ENCODE peak calls at places on chromosomes 4 and X, in seven cellular contexts. K is neural progenitor cell, S is fibroblast of pulmonary artery, U is Panc1, T is esophagus muscularis mucosa, O is osteocyte, G is astrocyte of the spinal cord. J is an unnamed sample.

GRCh38 chr4:38137080-38137479 is 176.9 kb downstream of the PTTG2 start:
- DNase-seq in S (no peak), G (no peak), T (no peak), K (no peak), O (no peak), U (no peak), J (no peak)

GRCh38 chr4:183588169-183588675 is 70.8 kb downstream of the RWDD4 start:
- DNase-seq in G (no peak), K (no peak), T (peak), U (no peak), S (peak), O (no peak), J (no peak)

GRCh38 chr4:8761824-8762205 is 109.8 kb downstream of the HMX1 start:
- DNase-seq in U (no peak), T (no peak), S (no peak), O (no peak), G (no peak), K (no peak), J (peak)

GRCh38 chr4:188596027-188596426 is 456.8 kb downstream of the TRIML1 start:
- DNase-seq in K (no peak), G (no peak), T (no peak), O (no peak), S (peak), U (no peak), J (no peak)

GRCh38 chr4:110621839-110622751 is 782 bp downstream of the PITX2 start:
- DNase-seq in O (no peak), T (no peak), S (no peak), U (no peak), K (peak), G (no peak), J (peak)

GRCh38 chr4:165874072-165874798 is 1.2 kb downstream of the TLL1 start:
- DNase-seq in K (peak), T (no peak), O (no peak), U (no peak), S (peak), G (peak), J (no peak)

GRCh38 chrX:104195489-104196084 is 29.3 kb downstream of the FAM199X start:
- DNase-seq in G (peak), K (peak), T (no peak), U (peak), S (peak), O (no peak), J (no peak)

GRCh38 chr4:84804126-84804525 is 162.4 kb downstream of the WDFY3 start:
- DNase-seq in S (peak), U (no peak), T (no peak), K (no peak), G (peak), O (no peak), J (no peak)

GRCh38 chr4:102675142-102675541 is 85.6 kb downstream of the MANBA start:
- DNase-seq in G (peak), U (no peak), T (no peak), S (peak), O (no peak), K (no peak), J (no peak)

GRCh38 chrX:24023972-24024664 is 2.9 kb downstream of the KLHL15 start:
- DNase-seq in O (no peak), U (no peak), S (peak), T (no peak), G (peak), K (peak), J (no peak)

GRCh38 chrX:153865321-153865580 is 20.7 kb downstream of the L1CAM start:
- DNase-seq in U (no peak), T (no peak), S (no peak), G (no peak), K (no peak), O (no peak), J (no peak)

GRCh38 chr4:40924793-40925117 is 175.0 kb downstream of the NSUN7 start:
- DNase-seq in S (no peak), T (no peak), K (no peak), O (no peak), U (no peak), G (no peak), J (no peak)

GRCh38 chrX:30577362-30577961 is at the start of gene TASL:
- DNase-seq in T (no peak), O (no peak), K (no peak), G (no peak), U (no peak), S (no peak), J (no peak)

GRCh38 chrX:16282209-16282608 is 114.9 kb downstream of the MAGEB17 start:
- DNase-seq in K (no peak), S (no peak), G (no peak), T (no peak), U (no peak), O (no peak), J (no peak)

GRCh38 chrX:96386981-96387380 is 297.7 kb upstream of the DIAPH2 start:
- DNase-seq in O (no peak), K (no peak), U (no peak), G (no peak), T (no peak), S (no peak), J (no peak)

GRCh38 chrX:55057691-55058249 is 17.1 kb upstream of the PAGE2B start:
- DNase-seq in T (no peak), S (peak), K (peak), U (peak), O (no peak), G (peak), J (no peak)

GRCh38 chr4:27088491-27088890 is 227.8 kb downstream of the STIM2 start:
- DNase-seq in O (no peak), K (no peak), T (no peak), S (no peak), U (no peak), G (no peak), J (no peak)

GRCh38 chr4:83490876-83491450 is 6.1 kb upstream of the ABRAXAS1 start:
- DNase-seq in S (peak), G (peak), O (no peak), T (no peak), U (peak), K (peak), J (no peak)

GRCh38 chr4:161714022-161714751 is 449.6 kb downstream of the FSTL5 start:
- DNase-seq in T (no peak), K (no peak), O (no peak), G (peak), U (no peak), S (peak), J (no peak)

GRCh38 chr4:8050555-8051206 is 107.9 kb downstream of the ABLIM2 start:
- DNase-seq in S (peak), G (peak), O (no peak), U (no peak), K (no peak), T (no peak), J (no peak)

GRCh38 chr4:165711436-165711835 is 161.6 kb upstream of the TLL1 start:
- DNase-seq in G (no peak), U (no peak), K (no peak), S (peak), T (no peak), O (no peak), J (no peak)

GRCh38 chr4:140427104-140427918 is at the start of gene CLGN:
- DNase-seq in T (no peak), K (peak), S (peak), G (peak), U (peak), O (peak), J (no peak)
- TF ChIP-seq CTCF in T (peak), K (peak), S (peak), G (peak), U (peak), O (peak), J (no peak)

DNA sequence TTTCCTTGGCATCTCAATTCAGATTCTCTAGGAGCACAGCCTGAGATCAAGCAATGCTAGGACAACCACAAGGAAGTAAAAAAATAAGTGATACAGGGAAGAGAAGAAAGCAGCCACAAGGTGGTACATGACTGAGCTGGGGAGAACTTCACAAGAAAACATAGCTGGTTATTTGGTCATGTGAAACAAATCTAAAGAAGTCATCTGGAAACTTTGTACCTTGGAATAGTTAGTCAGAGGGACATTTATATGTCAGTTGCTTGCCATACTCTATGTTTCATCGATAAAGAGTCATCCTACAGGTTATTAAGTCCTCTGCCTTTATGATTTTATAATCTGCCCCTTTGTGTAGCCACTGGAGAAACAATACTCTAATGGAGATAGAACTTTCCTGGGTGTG is 575.1 kb downstream of the IL15 start:
- DNase-seq in S (no peak), U (no peak), G (no peak), K (no peak), O (no peak), T (no peak), J (no peak)
- TF ChIP-seq CTCF in S (no peak), U (no peak), G (no peak), K (no peak), O (no peak), T (no peak), J (no peak)

GRCh38 chr4:25367004-25367621 is 9.9 kb upstream of the ANAPC4 start:
- DNase-seq in G (peak), S (peak), O (no peak), K (peak), U (no peak), T (no peak), J (no peak)
- TF ChIP-seq CTCF in G (peak), S (peak), O (peak), K (peak), U (peak), T (peak), J (peak)

GRCh38 chr4:10405672-10406071 is 51.6 kb downstream of the ZNF518B start:
- DNase-seq in O (no peak), T (no peak), S (no peak), G (no peak), U (no peak), K (no peak), J (no peak)

GRCh38 chr4:10403633-10404445 is 53.4 kb downstream of the ZNF518B start:
- DNase-seq in K (peak), O (no peak), U (peak), G (peak), T (no peak), S (peak), J (no peak)
- TF ChIP-seq CTCF in K (peak), O (peak), U (peak), G (peak), T (peak), S (peak), J (no peak)

J was measured in coronary artery.